ENCODE peak calls at places on chromosome 12, in ten cellular contexts. O, Q, U, X, K, F, D, B, E and C are unnamed samples.

GRCh38 chr12:46676797-46677520 is 148.8 kb downstream of the SLC38A4 start:
- DNase-seq in O (no peak), Q (no peak), U (no peak), X (no peak), K (no peak), F (no peak), D (no peak), B (no peak), E (no peak), C (no peak)

GRCh38 chr12:126588586-126589249 is 1523.5 kb downstream of the AACS start:
- DNase-seq in O (no peak), Q (no peak), U (no peak), X (no peak), K (peak), F (no peak), D (peak), B (no peak), E (peak), C (no peak)

GRCh38 chr12:132429122-132429931 is 60.6 kb upstream of the FBRSL1 start:
- DNase-seq in O (no peak), Q (peak), U (no peak), X (no peak), K (no peak), F (no peak), D (no peak), B (peak), E (no peak), C (no peak)

GRCh38 chr12:10705655-10706054 is 17.5 kb downstream of the YBX3 start:
- DNase-seq in O (no peak), Q (no peak), U (no peak), X (no peak), K (peak), F (no peak), D (peak), B (no peak), E (no peak), C (no peak)

GRCh38 chr12:98733667-98734350 is 88.7 kb downstream of the APAF1 start:
- DNase-seq in O (no peak), Q (no peak), U (no peak), X (no peak), K (no peak), F (no peak), D (peak), B (no peak), E (no peak), C (no peak)

GRCh38 chr12:81668475-81668874 is 90.7 kb downstream of the PPFIA2 start:
- DNase-seq in O (no peak), Q (no peak), U (peak), X (peak), K (peak), F (no peak), D (peak), B (no peak), E (peak), C (no peak)

GRCh38 chr12:85405781-85406522 is 125.9 kb downstream of the ALX1 start:
- DNase-seq in O (no peak), Q (no peak), U (no peak), X (peak), K (peak), F (no peak), D (peak), B (no peak), E (no peak), C (no peak)

GRCh38 chr12:81221681-81222080 is 143.8 kb downstream of the ACSS3 start:
- DNase-seq in O (no peak), Q (no peak), U (no peak), X (no peak), K (peak), F (no peak), D (no peak), B (no peak), E (no peak), C (no peak)

GRCh38 chr12:47071241-47071852 is 8.1 kb upstream of the PCED1B start:
- DNase-seq in O (no peak), Q (peak), U (no peak), X (no peak), K (no peak), F (peak), D (peak), B (no peak), E (no peak), C (no peak)

GRCh38 chr12:132439333-132439904 is 50.5 kb upstream of the FBRSL1 start:
- DNase-seq in O (no peak), Q (no peak), U (no peak), X (no peak), K (no peak), F (no peak), D (no peak), B (peak), E (no peak), C (no peak)

GRCh38 chr12:77845831-77846230 is 15.1 kb downstream of the NAV3 start:
- DNase-seq in O (no peak), Q (no peak), U (no peak), X (no peak), K (peak), F (no peak), D (peak), B (no peak), E (no peak), C (no peak)

GRCh38 chr12:93783827-93784226 is 106.7 kb downstream of the CRADD start:
- DNase-seq in O (no peak), Q (no peak), U (no peak), X (no peak), K (no peak), F (no peak), D (no peak), B (no peak), E (peak), C (no peak)

GRCh38 chr12:64611430-64612286 is 1.4 kb downstream of the RASSF3 start:
- DNase-seq in O (peak), Q (no peak), U (no peak), X (no peak), K (peak), F (no peak), D (peak), B (peak), E (peak), C (peak)

GRCh38 chr12:94150483-94151225 is 2.3 kb downstream of the PLXNC1 start:
- DNase-seq in O (no peak), Q (peak), U (no peak), X (no peak), K (no peak), F (peak), D (no peak), B (peak), E (peak), C (no peak)

GRCh38 chr12:123160801-123161487 is 10.1 kb upstream of the PITPNM2 start:
- DNase-seq in O (no peak), Q (no peak), U (no peak), X (no peak), K (no peak), F (no peak), D (peak), B (no peak), E (no peak), C (no peak)

GRCh38 chr12:41407240-41407799 is 219.2 kb downstream of the PDZRN4 start:
- DNase-seq in O (no peak), Q (no peak), U (no peak), X (no peak), K (no peak), F (peak), D (no peak), B (no peak), E (no peak), C (no peak)

GRCh38 chr12:26762185-26762584 is 70.8 kb downstream of the ITPR2 start:
- DNase-seq in O (no peak), Q (no peak), U (no peak), X (no peak), K (no peak), F (no peak), D (no peak), B (no peak), E (no peak), C (no peak)

GRCh38 chr12:29350080-29350479 is 30.9 kb downstream of the ERGIC2 start:
- DNase-seq in O (no peak), Q (no peak), U (no peak), X (peak), K (peak), F (no peak), D (peak), B (no peak), E (no peak), C (no peak)

GRCh38 chr12:117805865-117806264 is 162.9 kb downstream of the KSR2 start:
- DNase-seq in O (no peak), Q (no peak), U (no peak), X (no peak), K (no peak), F (no peak), D (no peak), B (no peak), E (no peak), C (no peak)

GRCh38 chr12:119544780-119545625 is 48.6 kb upstream of the TMEM233 start:
- DNase-seq in O (peak), Q (peak), U (peak), X (peak), K (peak), F (peak), D (peak), B (no peak), E (peak), C (peak)

GRCh38 chr12:118603610-118604361 is 227.4 kb downstream of the SUDS3 start:
- DNase-seq in O (no peak), Q (peak), U (peak), X (no peak), K (no peak), F (no peak), D (no peak), B (no peak), E (no peak), C (no peak)

GRCh38 chr12:24560867-24561266 is 388.0 kb downstream of the BCAT1 start:
- DNase-seq in O (no peak), Q (no peak), U (no peak), X (no peak), K (peak), F (no peak), D (peak), B (no peak), E (no peak), C (peak)

GRCh38 chr12:26062566-26062965 is 62.3 kb downstream of the BHLHE41 start:
- DNase-seq in O (no peak), Q (no peak), U (no peak), X (no peak), K (peak), F (no peak), D (peak), B (no peak), E (no peak), C (no peak)